ENCODE peak calls at places on chromosomes 7 and 10, in four cellular contexts. Y is GM12878, C is K562, U is HepG2. R is an unnamed sample.

GRCh38 chr7:7595451-7595850 is 28.8 kb downstream of the MIOS start:
- DNase-seq in Y (no peak), C (peak), U (peak), R (peak)

GRCh38 chr10:72889391-72889831 is 4.1 kb upstream of the OIT3 start:
- DNase-seq in Y (no peak), C (no peak), U (no peak), R (no peak)

GRCh38 chr7:3092468-3092867 is 48.8 kb upstream of the CARD11 start:
- DNase-seq in Y (peak), C (no peak), U (no peak), R (no peak)

GRCh38 chr10:6202098-6202683 is 541 bp upstream of the PFKFB3 start:
- DNase-seq in Y (no peak), C (no peak), U (no peak), R (no peak)

GRCh38 chr7:134941185-134941900 is 45.0 kb upstream of the AGBL3 start:
- DNase-seq in Y (no peak), C (no peak), U (no peak), R (peak)

GRCh38 chr7:112001089-112001826 is 204.9 kb downstream of the DOCK4 start:
- DNase-seq in Y (no peak), C (no peak), U (peak), R (peak)

GRCh38 chr10:71804067-71804466 is 30.7 kb upstream of the VSIR start:
- DNase-seq in Y (no peak), C (no peak), U (no peak), R (no peak)

GRCh38 chr7:2111568-2111967 is 121.2 kb downstream of the MAD1L1 start:
- DNase-seq in Y (no peak), C (no peak), U (no peak), R (no peak)

GRCh38 chr7:134926396-134926795 is 59.9 kb upstream of the AGBL3 start:
- DNase-seq in Y (no peak), C (no peak), U (no peak), R (no peak)

GRCh38 chr10:74988787-74989574 is 122.5 kb upstream of the SAMD8 start:
- DNase-seq in Y (no peak), C (no peak), U (no peak), R (no peak)

GRCh38 chr7:41053830-41054229 is 649.1 kb downstream of the INHBA start:
- DNase-seq in Y (no peak), C (no peak), U (no peak), R (no peak)
- TF ChIP-seq CHD4 in Y (no peak), C (no peak), U (no peak), R (no peak)

GRCh38 chr10:26432938-26433337 is 5.2 kb upstream of the APBB1IP start:
- DNase-seq in Y (no peak), C (no peak), U (no peak), R (no peak)

GRCh38 chr10:26435852-26436251 is 2.3 kb upstream of the APBB1IP start:
- DNase-seq in Y (no peak), C (no peak), U (no peak), R (no peak)

GRCh38 chr10:26430641-26431163 is 7.4 kb upstream of the APBB1IP start:
- DNase-seq in Y (peak), C (no peak), U (no peak), R (no peak)
- TF ChIP-seq MAX in Y (no peak), C (no peak), U (no peak), R (no peak)

DNA sequence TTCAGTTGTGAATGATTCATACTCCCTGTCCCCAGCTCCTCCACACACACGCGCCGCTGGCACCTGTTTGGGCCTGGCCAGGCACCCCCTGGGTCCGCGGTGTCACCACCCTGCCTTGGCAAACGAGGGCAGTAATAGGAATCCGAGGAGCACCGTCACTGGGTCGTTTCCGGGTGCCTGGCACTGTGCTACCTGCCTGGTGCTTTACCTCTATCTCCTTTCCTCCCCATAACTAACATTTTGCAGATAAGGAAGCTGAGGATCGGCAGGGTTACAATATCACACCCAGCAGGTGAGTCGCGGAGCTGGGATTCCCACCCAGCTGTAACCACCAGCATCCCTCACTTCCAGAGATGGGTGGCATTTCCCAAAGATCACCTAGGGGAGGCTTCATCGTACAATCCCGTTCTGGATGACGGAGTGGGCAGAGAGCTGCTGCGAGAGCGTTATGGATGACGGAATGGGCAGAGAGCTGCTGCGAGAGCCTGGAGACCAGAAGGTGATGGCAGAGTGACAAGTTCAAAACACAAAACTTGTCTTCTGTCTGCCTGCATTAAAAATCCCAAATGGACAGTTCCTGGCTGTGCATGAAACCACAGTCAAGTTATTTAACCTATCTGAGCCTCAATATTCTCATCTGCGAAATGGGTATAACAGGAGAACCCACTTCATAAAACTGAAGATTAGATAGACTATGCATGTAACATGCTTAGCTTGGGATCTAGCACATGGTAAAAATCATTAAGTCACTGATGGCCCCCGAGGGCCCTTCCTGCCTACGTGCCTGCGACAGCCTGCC is 1.1 kb upstream of the HSPA12A start:
- DNase-seq in Y (no peak), C (no peak), U (no peak), R (no peak)
- TF ChIP-seq EP300 in Y (no peak), C (no peak), U (no peak), R (no peak)

GRCh38 chr10:130884456-130884855 is 427.1 kb downstream of the TCERG1L start:
- DNase-seq in Y (no peak), C (no peak), U (no peak), R (no peak)

GRCh38 chr10:130878131-130878530 is 433.4 kb downstream of the TCERG1L start:
- DNase-seq in Y (no peak), C (no peak), U (no peak), R (no peak)

GRCh38 chr10:130888493-130888892 is 423.0 kb downstream of the TCERG1L start:
- DNase-seq in Y (no peak), C (no peak), U (no peak), R (no peak)

GRCh38 chr10:130885021-130885655 is 426.4 kb downstream of the TCERG1L start:
- DNase-seq in Y (no peak), C (no peak), U (no peak), R (no peak)

GRCh38 chr10:130882911-130883310 is 428.6 kb downstream of the TCERG1L start:
- DNase-seq in Y (no peak), C (no peak), U (no peak), R (no peak)
- TF ChIP-seq CHD4 in Y (no peak), C (no peak), U (no peak), R (no peak)

GRCh38 chr10:101939273-101939635 is 95.7 kb upstream of the KCNIP2 start:
- DNase-seq in Y (no peak), C (no peak), U (no peak), R (peak)
- TF ChIP-seq MAX in Y (no peak), C (no peak), U (no peak), R (no peak)

GRCh38 chr10:507355-507699 is 182.1 kb downstream of the DIP2C start:
- DNase-seq in Y (no peak), C (no peak), U (no peak), R (no peak)

GRCh38 chr10:504131-504611 is 185.3 kb downstream of the DIP2C start:
- DNase-seq in Y (no peak), C (no peak), U (no peak), R (no peak)

GRCh38 chr10:506451-507354 is 182.8 kb downstream of the DIP2C start:
- DNase-seq in Y (no peak), C (no peak), U (no peak), R (no peak)

GRCh38 chr10:504806-505205 is 184.7 kb downstream of the DIP2C start:
- DNase-seq in Y (no peak), C (no peak), U (no peak), R (no peak)

GRCh38 chr10:505459-505858 is 184.0 kb downstream of the DIP2C start:
- DNase-seq in Y (no peak), C (no peak), U (no peak), R (no peak)
- TF ChIP-seq EP300 in Y (no peak), C (no peak), U (no peak), R (no peak)

GRCh38 chr7:107035446-107035845 is 9.1 kb upstream of the PRKAR2B start:
- DNase-seq in Y (no peak), C (peak), U (no peak), R (peak)
- TF ChIP-seq CHD4 in Y (no peak), C (no peak), U (no peak), R (no peak)

GRCh38 chr10:2392145-2392812 is 655.0 kb upstream of the ADARB2 start:
- DNase-seq in Y (no peak), C (no peak), U (no peak), R (no peak)
- TF ChIP-seq MAX in Y (no peak), C (no peak), U (no peak), R (no peak)

GRCh38 chr7:4744391-4745264 is 30.8 kb upstream of the AP5Z1 start:
- DNase-seq in Y (peak), C (peak), U (peak), R (peak)
- TF ChIP-seq EP300 in Y (no peak), C (peak), U (no peak), R (peak)